ENCODE peak calls at places on chromosomes 12 and 14, in four cellular contexts. B is left ventricle myocardium inferior, R is heart right ventricle, V is heart left ventricle. W is an unnamed sample.

GRCh38 chr12:122062832-122063690 is 15.5 kb upstream of the MLXIP start:
- DNase-seq in V (peak), B (peak), R (peak), W (no peak)

GRCh38 chr14:68730811-68731425 is 61.9 kb downstream of the ZFP36L1 start:
- DNase-seq in V (no peak), R (no peak), B (no peak), W (no peak)

GRCh38 chr12:127006972-127007371 is 1260.0 kb upstream of the TMEM132C start:
- DNase-seq in B (no peak), V (no peak), R (no peak), W (no peak)

GRCh38 chr12:7101694-7102131 is 7.3 kb downstream of the C1RL start:
- DNase-seq in R (no peak), B (no peak), V (no peak), W (no peak)

GRCh38 chr12:127169321-127170270 is 1097.4 kb upstream of the TMEM132C start:
- DNase-seq in V (no peak), R (no peak), B (no peak), W (no peak)

GRCh38 chr12:89880695-89881350 is 172.2 kb upstream of the ATP2B1 start:
- DNase-seq in B (no peak), V (no peak), R (no peak), W (no peak)

GRCh38 chr12:131002271-131002670 is 48.6 kb downstream of the ADGRD1 start:
- DNase-seq in R (no peak), V (no peak), B (no peak), W (peak)

GRCh38 chr12:18383203-18383602 is 121.9 kb downstream of the PIK3C2G start:
- DNase-seq in B (no peak), V (no peak), R (no peak), W (no peak)

GRCh38 chr12:110174373-110174996 is 50.3 kb downstream of the IFT81 start:
- DNase-seq in R (no peak), B (no peak), V (no peak), W (no peak)

GRCh38 chr12:111546758-111547383 is 52.2 kb downstream of the ATXN2 start:
- DNase-seq in B (no peak), V (no peak), R (no peak), W (no peak)

GRCh38 chr12:2229661-2230539 is 177.1 kb downstream of the CACNA1C start:
- DNase-seq in R (no peak), B (no peak), V (no peak), W (no peak)

GRCh38 chr12:100554608-100555077 is 18.8 kb upstream of the GAS2L3 start:
- DNase-seq in R (peak), B (no peak), V (no peak), W (no peak)

GRCh38 chr12:4244868-4245267 is 28.7 kb upstream of the CCND2 start:
- DNase-seq in B (no peak), R (no peak), V (no peak), W (no peak)

GRCh38 chr12:77999074-77999715 is 168.5 kb downstream of the NAV3 start:
- DNase-seq in B (no peak), R (no peak), V (no peak), W (no peak)

GRCh38 chr12:57452181-57452936 is 2.7 kb upstream of the INHBE start:
- DNase-seq in V (peak), B (peak), R (peak), W (peak)

GRCh38 chr14:64970041-64970440 is 2.1 kb downstream of the RAB15 start:
- DNase-seq in V (no peak), B (no peak), R (no peak), W (no peak)

GRCh38 chr14:51295666-51296263 is 55.7 kb downstream of the TMX1 start:
- DNase-seq in V (no peak), R (no peak), B (no peak), W (no peak)

GRCh38 chr12:84480803-84481202 is 431.8 kb downstream of the SLC6A15 start:
- DNase-seq in R (no peak), B (no peak), V (no peak), W (no peak)

GRCh38 chr14:103385994-103386491 is 828 bp downstream of the MARK3 start:
- DNase-seq in V (peak), B (no peak), R (peak), W (peak)

GRCh38 chr14:77105554-77105953 is 7.5 kb downstream of the CIPC start:
- DNase-seq in B (no peak), R (no peak), V (no peak), W (no peak)

GRCh38 chr14:77108753-77109152 is 10.7 kb downstream of the CIPC start:
- DNase-seq in B (no peak), V (no peak), R (no peak), W (no peak)

GRCh38 chr14:77107228-77107627 is 9.2 kb downstream of the CIPC start:
- DNase-seq in R (no peak), V (no peak), B (peak), W (no peak)

GRCh38 chr14:77105118-77105517 is 7.1 kb downstream of the CIPC start:
- DNase-seq in R (no peak), B (no peak), V (no peak), W (no peak)

DNA sequence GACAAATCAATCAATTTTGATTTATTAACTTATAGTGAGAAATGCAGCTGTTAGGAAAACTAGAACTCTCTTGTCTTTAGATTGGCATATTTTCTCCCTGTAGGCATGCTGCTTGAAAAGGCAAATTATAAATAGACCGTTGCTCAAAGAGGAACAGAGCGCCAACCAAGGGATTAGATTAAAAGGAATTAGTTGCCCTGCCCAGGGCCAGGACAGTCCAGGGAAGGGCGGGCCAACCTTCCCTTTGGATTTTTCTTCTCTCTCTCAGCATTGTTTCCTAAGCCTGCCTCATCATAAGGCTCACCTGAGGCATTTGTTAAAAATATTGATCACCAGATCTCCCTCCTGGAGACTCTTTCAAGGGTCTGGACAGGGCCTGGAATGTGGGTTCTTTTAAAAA is 8.6 kb downstream of the CIPC start:
- DNase-seq in B (no peak), V (no peak), R (no peak), W (no peak)
- H3K27ac ChIP-seq in B (peak), V (peak), R (peak), W (peak)

GRCh38 chr12:113075137-113075683 is 18.7 kb downstream of the DTX1 start:
- DNase-seq in B (no peak), V (no peak), R (no peak), W (no peak)

GRCh38 chr12:113073586-113073985 is 17.1 kb downstream of the DTX1 start:
- DNase-seq in R (no peak), B (no peak), V (no peak), W (no peak)

GRCh38 chr12:113077859-113078256 is 21.3 kb downstream of the DTX1 start:
- DNase-seq in V (no peak), R (no peak), B (no peak), W (no peak)

GRCh38 chr12:113080692-113081091 is 24.2 kb downstream of the DTX1 start:
- DNase-seq in V (no peak), B (no peak), R (no peak), W (no peak)

GRCh38 chr12:113077057-113077858 is 20.7 kb downstream of the DTX1 start:
- DNase-seq in V (no peak), B (no peak), R (no peak), W (no peak)
- H3K4me3 ChIP-seq in V (no peak), B (no peak), R (no peak), W (no peak)

DNA sequence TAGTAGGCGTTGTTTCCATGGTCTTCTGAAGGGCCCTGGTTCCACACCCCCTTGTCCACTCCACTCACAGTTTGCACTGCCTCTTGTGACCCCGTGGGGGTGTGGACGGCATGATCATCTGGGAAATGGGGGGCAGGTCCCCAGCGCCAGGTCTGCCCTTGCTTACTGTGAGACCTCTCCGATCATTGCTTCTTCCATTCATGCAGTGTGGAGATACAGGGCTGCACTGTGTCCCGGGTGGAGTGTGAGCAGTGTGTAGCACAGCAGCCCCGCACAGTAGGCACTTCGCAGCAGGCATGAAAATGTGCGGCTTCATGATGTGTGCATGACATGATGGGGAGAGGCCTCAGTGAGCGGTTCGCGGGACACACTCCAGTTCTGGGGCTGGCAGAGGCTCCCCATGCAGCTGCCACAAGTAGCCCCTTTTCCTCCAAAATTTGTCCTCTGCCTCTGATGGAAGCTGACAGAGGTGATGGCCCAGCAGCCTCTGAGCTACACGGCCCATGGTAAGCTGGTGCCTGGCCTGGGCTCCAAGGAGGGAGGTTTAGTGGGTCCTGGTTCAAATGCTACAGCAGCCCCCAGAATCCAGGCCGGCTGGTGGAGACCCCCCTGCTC is 15.0 kb downstream of the RIN3 start:
- DNase-seq in V (no peak), B (no peak), R (no peak), W (no peak)
- H3K27ac ChIP-seq in V (no peak), B (no peak), R (no peak), W (no peak)

GRCh38 chr14:75247286-75247922 is 31.2 kb upstream of the FOS start:
- DNase-seq in R (no peak), V (no peak), B (no peak), W (no peak)
- H3K4me3 ChIP-seq in R (no peak), V (no peak), B (no peak), W (no peak)

GRCh38 chr12:98084950-98085349 is 430.4 kb upstream of the TMPO start:
- DNase-seq in R (no peak), B (no peak), V (no peak), W (no peak)
- H3K27ac ChIP-seq in R (no peak), B (no peak), V (no peak), W (no peak)

GRCh38 chr14:79602023-79602422 is 609.3 kb downstream of the DIO2 start:
- DNase-seq in V (no peak), B (no peak), R (no peak), W (no peak)
- H3K4me3 ChIP-seq in V (no peak), B (no peak), R (no peak), W (no peak)

DNA sequence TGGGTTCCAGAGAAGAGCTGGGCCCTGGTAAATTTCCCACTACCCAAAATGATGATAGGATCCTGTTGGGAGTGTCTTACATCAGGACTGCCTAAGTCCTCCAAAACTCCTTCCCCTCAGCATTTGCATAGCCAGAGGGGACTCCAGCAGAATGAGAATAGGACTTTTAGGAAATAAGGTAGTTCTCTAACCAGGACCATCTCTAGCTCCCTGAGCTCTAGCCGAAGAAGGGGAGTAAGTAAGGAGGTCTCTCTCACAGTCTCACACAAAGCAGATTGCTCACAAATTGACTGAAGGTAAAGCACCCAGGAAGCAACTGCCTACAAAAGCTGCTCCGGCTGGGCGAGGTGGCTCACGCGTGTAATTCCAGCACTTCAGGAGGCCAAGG is 8.3 kb downstream of the PPP1R3E start:
- DNase-seq in R (no peak), B (no peak), V (no peak), W (no peak)
- H3K27ac ChIP-seq in R (no peak), B (no peak), V (no peak), W (peak)

GRCh38 chr12:22543246-22544037 is 900 bp downstream of the C2CD5 start:
- DNase-seq in V (peak), R (peak), B (peak), W (peak)

GRCh38 chr12:22539055-22539454 is 5.3 kb downstream of the C2CD5 start:
- DNase-seq in B (no peak), V (no peak), R (no peak), W (no peak)

GRCh38 chr12:22538336-22538735 is 6.0 kb downstream of the C2CD5 start:
- DNase-seq in R (no peak), V (no peak), B (no peak), W (no peak)

GRCh38 chr12:22544038-22544979 is at the start of gene C2CD5:
- DNase-seq in R (peak), V (peak), B (peak), W (peak)

GRCh38 chr12:22541496-22541895 is 2.8 kb downstream of the C2CD5 start:
- DNase-seq in B (no peak), V (no peak), R (no peak), W (no peak)
- H3K4me3 ChIP-seq in B (no peak), V (no peak), R (no peak), W (no peak)

DNA sequence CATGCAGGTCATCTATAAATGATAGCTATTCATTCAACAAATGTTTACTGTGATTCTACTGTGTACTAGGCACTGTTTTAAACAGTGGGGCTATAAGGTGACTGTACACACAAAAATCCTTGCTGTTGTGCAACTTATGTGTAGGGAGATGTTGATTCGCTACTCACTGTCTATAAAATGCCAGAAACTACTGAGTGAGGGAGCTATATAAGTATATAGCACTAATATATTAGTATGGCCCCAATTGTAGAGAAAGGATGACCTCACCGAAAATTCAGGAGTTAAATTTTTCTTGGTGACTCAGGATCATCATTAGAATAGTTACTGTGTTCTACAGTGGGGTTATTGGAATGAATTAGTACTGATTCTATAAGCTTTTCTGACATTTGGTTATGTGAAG is 117.4 kb downstream of the TGFB3 start:
- DNase-seq in B (no peak), R (no peak), V (no peak), W (no peak)
- H3K27ac ChIP-seq in B (no peak), R (no peak), V (no peak), W (no peak)